ENCODE peak calls at places on chromosomes 3 and 15, in seven cellular contexts. I is neural crest cell; Q is AG04450; Y is suprapubic skin; E is A549; P is CD8-positive, alpha-beta T cell; L is nephron progenitor cell. K is an unnamed sample.

GRCh38 chr15:69997701-69998273 is 99.9 kb downstream of the TLE3 start:
- DNase-seq in Y (no peak), L (no peak), E (no peak), I (no peak), Q (no peak), P (no peak), K (no peak)

GRCh38 chr3:127483005-127483641 is 107.4 kb downstream of the TPRA1 start:
- DNase-seq in I (no peak), E (no peak), Q (no peak), P (no peak), Y (peak), L (no peak), K (peak)

GRCh38 chr15:80403712-80404056 is 498 bp upstream of the ARNT2 start:
- DNase-seq in Q (no peak), Y (no peak), I (peak), E (peak), P (no peak), L (peak), K (no peak)

GRCh38 chr15:71880276-71880675 is 69.9 kb downstream of the NR2E3 start:
- DNase-seq in P (no peak), I (no peak), E (no peak), L (no peak), Q (no peak), Y (no peak), K (no peak)

GRCh38 chr3:10023587-10024310 is 2.5 kb upstream of the FANCD2 start:
- DNase-seq in I (no peak), Y (no peak), P (no peak), L (peak), Q (peak), E (peak), K (no peak)

GRCh38 chr15:42175671-42176070 is 19.2 kb upstream of the PLA2G4F start:
- DNase-seq in E (no peak), P (no peak), I (no peak), L (no peak), Q (no peak), Y (no peak), K (no peak)

GRCh38 chr3:171049831-171050444 is 23.4 kb upstream of the SLC2A2 start:
- DNase-seq in E (peak), Y (no peak), P (no peak), Q (no peak), L (peak), I (peak), K (no peak)

GRCh38 chr3:194870394-194871110 is 184.9 kb downstream of the FAM43A start:
- DNase-seq in Y (no peak), L (no peak), I (no peak), Q (no peak), E (no peak), P (no peak), K (no peak)

GRCh38 chr3:14678015-14678503 is 3.1 kb downstream of the C3orf20 start:
- DNase-seq in P (no peak), Q (no peak), E (no peak), L (no peak), I (no peak), Y (no peak), K (no peak)

GRCh38 chr15:50262533-50262932 is 3.0 kb downstream of the HDC start:
- DNase-seq in E (no peak), I (no peak), Q (no peak), L (no peak), Y (no peak), P (peak), K (no peak)

GRCh38 chr3:127137757-127138536 is 55.0 kb upstream of the PRR23E start:
- DNase-seq in Q (no peak), E (no peak), L (no peak), Y (peak), P (no peak), I (no peak), K (peak)

GRCh38 chr3:183551930-183552329 is 3.6 kb downstream of the KLHL6 start:
- DNase-seq in Y (no peak), E (no peak), P (peak), I (no peak), L (no peak), Q (no peak), K (no peak)

GRCh38 chr3:10992017-10992945 is at the start of gene SLC6A1:
- DNase-seq in I (no peak), E (no peak), Q (no peak), Y (no peak), L (peak), P (no peak), K (no peak)

GRCh38 chr3:180408654-180409053 is 193.3 kb upstream of the TTC14 start:
- DNase-seq in I (no peak), P (no peak), Y (no peak), L (no peak), Q (no peak), E (no peak), K (no peak)

GRCh38 chr3:82423485-82423884 is 662.0 kb upstream of the GBE1 start:
- DNase-seq in Y (no peak), E (no peak), P (no peak), L (no peak), I (no peak), Q (no peak), K (no peak)

GRCh38 chr3:126529585-126530170 is 5.7 kb downstream of the CHST13 start:
- DNase-seq in L (no peak), P (no peak), E (no peak), Y (no peak), Q (no peak), I (no peak), K (no peak)

GRCh38 chr15:47398594-47398993 is 318.7 kb upstream of the SEMA6D start:
- DNase-seq in E (no peak), Q (no peak), I (no peak), P (no peak), Y (no peak), L (no peak), K (no peak)

GRCh38 chr3:105094588-105094987 is 272.1 kb upstream of the ALCAM start:
- DNase-seq in E (no peak), L (no peak), P (no peak), Q (no peak), Y (no peak), I (no peak), K (no peak)

GRCh38 chr3:196399485-196399945 is 32.7 kb downstream of the UBXN7 start:
- DNase-seq in E (no peak), Q (no peak), I (no peak), Y (no peak), P (no peak), L (no peak), K (no peak)

DNA sequence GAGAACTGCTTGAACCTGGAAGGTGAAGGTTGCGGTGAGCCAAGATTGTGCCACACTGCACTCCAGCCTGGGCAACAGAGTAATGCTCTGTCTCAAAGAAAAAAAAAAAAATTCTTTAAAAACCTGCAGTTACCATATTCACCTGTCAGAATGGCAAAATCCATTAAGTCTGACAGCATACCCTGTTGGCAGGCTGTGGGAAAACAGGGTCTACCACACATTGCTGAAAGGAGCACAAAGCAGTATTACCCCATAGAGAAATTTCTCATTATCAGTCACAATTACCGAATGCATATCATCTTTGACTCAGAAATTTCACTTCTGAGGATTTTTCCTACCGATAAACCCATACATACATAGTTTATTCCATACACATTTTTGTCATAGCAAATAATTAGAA is 264.1 kb upstream of the SLCO3A1 start:
- DNase-seq in I (no peak), L (no peak), E (no peak), Q (no peak), Y (no peak), P (no peak), K (no peak)
- TF ChIP-seq CTCF in I (peak), L (no peak), E (no peak), Q (peak), Y (no peak), P (no peak), K (no peak)

GRCh38 chr3:22175899-22176298 is 424.9 kb upstream of the ZNF385D start:
- DNase-seq in L (no peak), Q (no peak), P (no peak), Y (no peak), E (no peak), I (no peak), K (no peak)
- TF ChIP-seq CTCF in L (no peak), Q (no peak), P (no peak), Y (no peak), E (no peak), I (peak), K (no peak)

DNA sequence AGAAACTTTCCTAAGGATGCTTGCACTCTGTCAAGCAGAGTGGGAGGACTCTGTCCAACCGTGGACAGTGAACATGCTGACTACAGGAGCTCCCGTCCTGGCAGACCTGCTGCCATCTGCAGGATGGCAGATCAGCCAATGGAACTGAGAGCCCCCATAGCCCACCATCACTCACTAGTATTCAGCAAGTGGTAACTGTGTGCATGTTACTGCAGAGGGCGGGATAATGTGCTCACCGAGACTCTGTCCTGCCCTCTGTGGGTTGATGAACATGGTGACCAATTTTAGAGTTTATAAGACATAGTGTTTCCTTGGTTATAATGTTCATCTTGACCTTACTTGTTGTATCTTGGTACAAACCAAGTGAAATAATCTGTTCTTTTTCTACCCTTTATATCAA is 11.5 kb downstream of the CSPG5 start:
- DNase-seq in Y (no peak), I (no peak), P (no peak), L (no peak), E (no peak), Q (no peak), K (no peak)
- TF ChIP-seq CTCF in Y (no peak), I (no peak), P (no peak), L (no peak), E (no peak), Q (no peak), K (no peak)

GRCh38 chr15:58487724-58488120 is 55.9 kb downstream of the LIPC start:
- DNase-seq in L (no peak), E (no peak), P (no peak), Q (no peak), I (no peak), Y (no peak), K (no peak)

GRCh38 chr15:58489693-58490404 is 58.1 kb downstream of the LIPC start:
- DNase-seq in E (no peak), P (no peak), Q (no peak), L (no peak), I (no peak), Y (no peak), K (no peak)

GRCh38 chr15:58491151-58491473 is 59.3 kb downstream of the LIPC start:
- DNase-seq in P (no peak), I (no peak), E (no peak), Y (no peak), Q (no peak), L (no peak), K (no peak)

GRCh38 chr15:58490405-58491150 is 58.8 kb downstream of the LIPC start:
- DNase-seq in L (no peak), E (no peak), Q (no peak), I (no peak), P (no peak), Y (no peak), K (no peak)

GRCh38 chr15:58489289-58489688 is 57.5 kb downstream of the LIPC start:
- DNase-seq in I (no peak), Q (no peak), Y (no peak), P (no peak), E (no peak), L (no peak), K (no peak)
- TF ChIP-seq CTCF in I (no peak), Q (no peak), Y (no peak), P (no peak), E (no peak), L (no peak), K (no peak)

DNA sequence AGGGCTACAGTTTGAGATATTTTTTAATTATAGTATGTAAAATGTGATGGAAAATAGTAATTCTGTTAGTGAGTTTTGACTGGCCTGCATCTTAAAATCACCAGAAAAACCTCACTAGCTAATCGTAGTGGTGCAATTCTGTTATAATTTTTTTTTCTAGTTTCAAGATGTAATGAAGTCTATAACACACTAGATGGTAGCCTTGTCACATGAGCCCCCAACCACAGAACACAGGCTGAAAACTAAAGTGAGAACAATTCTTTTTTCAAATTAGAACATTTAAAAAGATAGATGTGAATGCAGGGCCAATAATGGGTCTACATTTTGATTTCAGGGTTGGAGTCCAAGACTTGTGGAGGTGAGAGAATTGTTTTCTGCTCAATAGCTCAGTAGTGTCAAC is 83.3 kb upstream of the KCNH8 start:
- DNase-seq in P (no peak), L (no peak), Q (no peak), Y (no peak), E (no peak), I (no peak), K (no peak)
- TF ChIP-seq CTCF in P (peak), L (peak), Q (no peak), Y (peak), E (peak), I (peak), K (no peak)

GRCh38 chr3:97820780-97821179 is 1.0 kb upstream of the CRYBG3 start:
- DNase-seq in Y (no peak), Q (no peak), P (no peak), I (no peak), E (no peak), L (no peak), K (no peak)

GRCh38 chr3:97821413-97821809 is 400 bp upstream of the CRYBG3 start:
- DNase-seq in Y (peak), I (peak), E (peak), Q (no peak), P (peak), L (peak), K (no peak)

GRCh38 chr3:97823503-97824004 is 1.7 kb downstream of the CRYBG3 start:
- DNase-seq in I (no peak), E (no peak), Y (no peak), P (no peak), Q (no peak), L (no peak), K (no peak)

GRCh38 chr3:97823081-97823480 is 1.3 kb downstream of the CRYBG3 start:
- DNase-seq in Q (no peak), L (no peak), E (no peak), P (no peak), I (no peak), Y (no peak), K (no peak)

DNA sequence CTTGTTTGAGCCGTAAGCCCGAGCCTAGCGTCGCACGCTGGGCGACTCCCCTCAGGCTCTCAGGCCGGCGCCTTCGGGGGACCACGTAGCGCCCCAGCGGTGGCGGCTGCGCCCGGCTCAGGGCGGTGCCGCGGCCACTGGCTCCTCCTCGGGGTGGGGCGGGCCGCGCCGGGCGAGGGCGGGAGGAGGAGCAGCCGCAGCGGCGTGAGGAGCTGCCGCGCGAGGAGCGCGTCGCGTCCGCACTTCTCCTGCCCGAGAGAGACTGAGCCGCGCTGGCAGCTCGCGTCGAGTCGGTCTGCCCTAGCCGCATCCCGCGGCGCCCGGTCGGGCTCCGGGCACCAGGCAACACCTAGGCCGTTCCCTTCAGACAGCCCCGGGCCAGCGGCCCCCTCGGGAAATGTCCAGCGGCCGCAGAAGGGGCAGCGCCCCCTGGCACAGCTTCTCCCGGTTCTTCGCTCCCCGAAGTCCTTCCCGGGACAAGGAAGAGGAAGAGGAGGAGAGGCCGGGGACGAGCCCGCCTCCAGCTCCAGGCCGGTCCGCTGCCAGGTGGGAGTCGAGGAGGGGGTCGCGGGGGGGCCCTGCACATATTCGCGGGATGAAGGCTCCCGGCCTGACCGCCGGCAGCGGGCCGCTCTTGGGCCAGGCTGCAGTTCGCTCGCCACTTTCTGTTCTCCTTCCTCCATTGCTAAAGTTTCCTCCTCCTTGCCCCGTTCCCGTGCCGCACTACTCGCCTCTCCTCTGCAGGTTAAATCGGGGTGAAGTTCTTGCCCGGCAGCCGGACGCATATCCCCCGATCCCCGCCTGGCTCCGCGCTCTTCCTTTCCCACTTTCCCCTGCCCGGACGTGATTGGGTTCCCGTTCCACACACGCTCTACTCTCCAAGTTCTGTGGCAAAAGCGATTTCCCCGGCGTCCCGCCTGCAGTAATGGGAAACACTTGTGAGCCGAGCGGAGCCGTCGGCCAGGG is at the start of gene CRYBG3:
- DNase-seq in L (peak), E (peak), I (peak), P (peak), Q (peak), Y (peak), K (peak)
- TF ChIP-seq CTCF in L (no peak), E (peak), I (peak), P (no peak), Q (peak), Y (no peak), K (no peak)

GRCh38 chr3:37492977-37493471 is 318.6 kb upstream of the LRRFIP2 start:
- DNase-seq in L (no peak), E (no peak), Q (no peak), P (no peak), I (no peak), Y (no peak), K (no peak)
- TF ChIP-seq CTCF in L (no peak), E (no peak), Q (no peak), P (no peak), I (no peak), Y (no peak), K (no peak)

GRCh38 chr3:53747559-53747958 is 98.7 kb downstream of the CHDH start:
- DNase-seq in L (no peak), P (no peak), I (no peak), Q (no peak), E (no peak), Y (no peak), K (no peak)

GRCh38 chr3:53744351-53744750 is 101.9 kb downstream of the CHDH start:
- DNase-seq in L (no peak), Q (no peak), E (no peak), I (no peak), Y (no peak), P (no peak), K (no peak)

GRCh38 chr3:53750253-53751210 is 95.7 kb downstream of the CHDH start:
- DNase-seq in E (no peak), I (no peak), P (no peak), L (no peak), Q (no peak), Y (no peak), K (no peak)

GRCh38 chr3:53749428-53749827 is 96.8 kb downstream of the CHDH start:
- DNase-seq in Y (no peak), E (no peak), I (no peak), Q (no peak), L (no peak), P (no peak), K (no peak)

GRCh38 chr3:53748512-53749271 is 97.5 kb downstream of the CHDH start:
- DNase-seq in Q (no peak), P (no peak), I (no peak), L (no peak), E (no peak), Y (no peak), K (no peak)
- TF ChIP-seq CTCF in Q (no peak), P (no peak), I (no peak), L (no peak), E (no peak), Y (no peak), K (no peak)

DNA sequence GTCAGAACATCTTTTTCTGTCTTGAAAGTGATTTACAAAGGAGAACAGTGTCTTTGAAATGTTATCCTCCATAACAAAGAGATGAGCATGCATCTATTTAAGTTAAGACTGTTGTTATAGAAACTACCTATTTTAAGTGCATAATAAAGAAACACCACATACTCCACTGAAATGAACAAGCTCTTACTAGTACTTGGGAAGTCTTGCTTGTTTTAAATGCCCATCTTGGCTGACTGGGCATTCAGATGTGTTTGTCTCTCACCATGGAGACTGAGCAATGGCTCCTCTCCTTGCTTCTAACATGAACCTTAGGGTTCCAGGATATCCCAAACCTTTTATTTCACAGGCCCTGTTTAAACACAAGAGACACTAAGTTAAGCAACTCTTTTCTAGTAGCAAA is 118.6 kb upstream of the ACP3 start:
- DNase-seq in Q (no peak), E (no peak), Y (no peak), L (no peak), I (no peak), P (no peak), K (no peak)
- TF ChIP-seq CTCF in Q (no peak), E (no peak), Y (no peak), L (no peak), I (no peak), P (no peak), K (no peak)

GRCh38 chr15:38414351-38414750 is 39.6 kb upstream of the FAM98B start:
- DNase-seq in E (peak), Q (peak), P (no peak), Y (peak), I (peak), L (peak), K (no peak)
- TF ChIP-seq CTCF in E (peak), Q (peak), P (no peak), Y (peak), I (peak), L (peak), K (no peak)

K was measured in omental fat pad.